ENCODE peak calls at places on chromosomes 11 and 22, in eight cellular contexts. C is AG04449, E is OCI-LY7, X is cardiac fibroblast, M is neural crest cell, B is fibroblast of lung, G is endothelial cell, W is thyroid gland. S is an unnamed sample.

GRCh38 chr11:44611687-44612437 is 46.4 kb downstream of the CD82 start:
- DNase-seq in E (peak), B (no peak), W (no peak), M (no peak), X (no peak), G (no peak), C (no peak), S (no peak)

GRCh38 chr11:47314992-47315391 is 37.5 kb downstream of the MYBPC3 start:
- DNase-seq in G (no peak), X (peak), W (no peak), M (no peak), B (no peak), E (no peak), C (no peak), S (no peak)

GRCh38 chr11:3044004-3044403 is 13.2 kb downstream of the CARS1 start:
- DNase-seq in E (no peak), M (no peak), X (no peak), B (no peak), C (no peak), W (no peak), G (no peak), S (no peak)

GRCh38 chr22:26624788-26625187 is 3.0 kb downstream of the CRYBA4 start:
- DNase-seq in W (no peak), G (no peak), X (no peak), C (no peak), M (no peak), E (no peak), B (no peak), S (no peak)

GRCh38 chr11:111694851-111695250 is 71.3 kb downstream of the PPP2R1B start:
- DNase-seq in M (peak), C (peak), E (peak), W (no peak), B (peak), G (no peak), X (peak), S (peak)

GRCh38 chr22:20423636-20424511 is 13.8 kb downstream of the SCARF2 start:
- DNase-seq in M (peak), X (no peak), B (no peak), C (no peak), E (no peak), G (no peak), W (no peak), S (no peak)

GRCh38 chr22:22085702-22086500 is 103.3 kb upstream of the TOP3B start:
- DNase-seq in G (no peak), B (no peak), C (no peak), X (peak), E (no peak), W (no peak), M (no peak), S (no peak)

GRCh38 chr22:23910496-23911190 is 16.5 kb downstream of the MIF start:
- DNase-seq in G (no peak), X (no peak), C (no peak), E (no peak), M (no peak), B (no peak), W (no peak), S (no peak)

GRCh38 chr11:118635237-118635591 is 27.8 kb downstream of the PHLDB1 start:
- DNase-seq in X (no peak), B (no peak), W (peak), C (no peak), E (no peak), G (no peak), M (no peak), S (peak)

GRCh38 chr11:62223095-62223494 is 14.6 kb downstream of the SCGB2A1 start:
- DNase-seq in C (no peak), W (no peak), B (no peak), X (peak), M (no peak), E (no peak), G (no peak), S (no peak)

GRCh38 chr11:76752321-76753175 is 30.6 kb upstream of the TSKU start:
- DNase-seq in M (no peak), B (peak), G (no peak), C (no peak), E (no peak), W (peak), X (peak), S (no peak)

GRCh38 chr22:21642584-21643448 is 714 bp downstream of the SDF2L1 start:
- DNase-seq in G (peak), M (peak), E (peak), B (peak), X (peak), W (peak), C (no peak), S (peak)

GRCh38 chr22:20099099-20099711 is 16.7 kb upstream of the RANBP1 start:
- DNase-seq in M (no peak), X (no peak), W (no peak), C (no peak), B (no peak), G (no peak), E (no peak), S (no peak)

GRCh38 chr11:67266424-67267187 is at the start of gene GRK2:
- DNase-seq in X (peak), B (no peak), E (peak), G (peak), M (no peak), W (peak), C (no peak), S (peak)

GRCh38 chr11:122656631-122657101 is 1.1 kb downstream of the UBASH3B start:
- DNase-seq in E (peak), X (peak), W (peak), M (peak), G (peak), C (no peak), B (peak), S (peak)
- TF ChIP-seq CTCF in E (peak), X (no peak), W (no peak), M (no peak), G (no peak), C (peak), B (no peak), S (no peak)

GRCh38 chr11:65743928-65744698 is 23.5 kb upstream of the RNASEH2C start:
- DNase-seq in X (peak), W (no peak), B (peak), E (peak), G (peak), C (no peak), M (peak), S (peak)
- TF ChIP-seq CTCF in X (peak), W (no peak), B (peak), E (no peak), G (no peak), C (peak), M (peak), S (no peak)

GRCh38 chr11:128505449-128506058 is 81.8 kb downstream of the ETS1 start:
- DNase-seq in M (no peak), E (no peak), G (no peak), B (no peak), W (no peak), X (peak), C (no peak), S (no peak)

GRCh38 chr11:128506999-128507591 is 80.3 kb downstream of the ETS1 start:
- DNase-seq in M (no peak), B (peak), E (no peak), C (peak), G (no peak), W (peak), X (peak), S (peak)

GRCh38 chr11:128507936-128508335 is 79.4 kb downstream of the ETS1 start:
- DNase-seq in G (no peak), B (no peak), M (no peak), C (no peak), E (no peak), W (no peak), X (no peak), S (no peak)

GRCh38 chr11:128504489-128504888 is 82.9 kb downstream of the ETS1 start:
- DNase-seq in E (no peak), C (no peak), G (no peak), M (no peak), W (no peak), B (no peak), X (peak), S (no peak)

GRCh38 chr11:128506384-128506783 is 81.0 kb downstream of the ETS1 start:
- DNase-seq in B (no peak), E (no peak), G (no peak), C (no peak), X (no peak), W (no peak), M (no peak), S (no peak)
- TF ChIP-seq CTCF in B (no peak), E (no peak), G (no peak), C (no peak), X (peak), W (no peak), M (no peak), S (no peak)

GRCh38 chr22:39962071-39962470 is 1.9 kb downstream of the TMA7B start:
- DNase-seq in M (no peak), W (no peak), E (no peak), B (no peak), G (no peak), X (no peak), C (no peak), S (no peak)

GRCh38 chr22:39958009-39958711 is 2.0 kb upstream of the TMA7B start:
- DNase-seq in E (no peak), W (no peak), C (no peak), G (no peak), B (no peak), M (no peak), X (no peak), S (no peak)

GRCh38 chr22:39960791-39961746 is 872 bp downstream of the TMA7B start:
- DNase-seq in G (no peak), M (no peak), C (peak), W (no peak), B (peak), E (no peak), X (peak), S (no peak)

GRCh38 chr22:39958916-39959639 is 1.1 kb upstream of the TMA7B start:
- DNase-seq in C (no peak), G (no peak), W (no peak), E (no peak), B (no peak), M (no peak), X (no peak), S (no peak)

DNA sequence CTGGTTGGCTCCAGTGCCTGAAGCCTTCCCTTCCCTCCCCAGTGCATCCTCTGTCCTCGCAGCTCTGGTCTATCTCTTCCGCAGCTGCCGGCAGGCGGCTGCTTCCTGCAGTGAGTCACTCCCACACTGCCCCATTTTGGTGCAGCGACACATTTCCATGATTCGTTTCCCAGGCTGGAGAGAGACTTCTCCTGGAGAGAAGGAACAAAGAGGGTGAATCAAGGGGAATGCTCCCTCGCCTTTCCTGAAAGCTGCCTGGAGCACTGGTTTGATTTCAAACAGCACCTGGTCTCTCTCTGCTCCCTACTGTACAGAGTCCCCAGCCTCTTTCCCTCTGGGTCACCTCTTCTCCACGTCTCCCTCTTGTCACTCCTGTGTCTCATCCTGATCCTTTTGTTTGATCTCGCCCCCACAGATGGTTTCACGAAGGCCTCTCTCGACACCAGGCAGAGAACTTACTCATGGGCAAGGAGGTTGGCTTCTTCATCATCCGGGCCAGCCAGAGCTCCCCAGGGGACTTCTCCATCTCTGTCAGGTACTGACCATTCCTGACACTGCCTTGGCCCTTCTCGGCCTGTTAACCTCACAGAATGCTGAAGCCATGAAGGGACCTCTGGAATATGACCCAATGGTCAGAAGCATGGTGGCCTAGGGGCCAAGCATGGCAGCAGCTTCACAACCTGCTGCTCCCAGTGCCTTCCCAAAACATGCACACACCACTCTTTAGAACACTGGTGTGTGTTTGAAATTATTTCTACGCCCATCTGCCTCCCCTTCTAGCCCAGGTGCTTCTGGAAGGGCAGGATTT is at the start of gene TMA7B:
- DNase-seq in M (no peak), B (peak), C (no peak), X (peak), G (peak), W (no peak), E (no peak), S (peak)
- TF ChIP-seq CTCF in M (peak), B (peak), C (peak), X (peak), G (no peak), W (no peak), E (no peak), S (peak)

GRCh38 chr22:32836286-32836859 is 34.9 kb downstream of the TIMP3 start:
- DNase-seq in M (no peak), G (no peak), X (peak), W (no peak), C (no peak), B (no peak), E (peak), S (no peak)
- TF ChIP-seq CTCF in M (peak), G (peak), X (peak), W (peak), C (peak), B (peak), E (peak), S (peak)

DNA sequence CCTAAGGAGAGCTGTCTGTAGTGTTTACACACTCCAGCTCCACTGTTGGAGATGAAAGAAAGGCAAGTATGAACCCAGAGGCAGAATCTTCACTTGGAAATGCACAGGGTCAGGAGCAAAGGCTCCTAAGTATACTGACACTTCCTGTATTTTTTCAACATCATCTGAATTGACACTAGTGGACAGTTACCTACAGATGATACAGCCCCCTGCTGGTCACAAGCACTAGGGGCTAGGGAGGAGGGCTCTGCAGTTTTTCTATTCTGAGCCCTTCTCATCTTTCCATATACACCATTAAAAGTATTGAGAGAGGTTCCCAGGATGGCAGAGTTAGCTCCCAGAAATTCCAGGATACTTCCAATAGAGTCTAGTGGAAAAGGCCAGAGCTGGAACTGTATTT is 290.3 kb upstream of the API5 start:
- DNase-seq in E (peak), W (peak), M (peak), C (no peak), B (no peak), X (no peak), G (peak), S (peak)
- TF ChIP-seq CTCF in E (peak), W (no peak), M (peak), C (no peak), B (no peak), X (no peak), G (peak), S (peak)

GRCh38 chr11:73235236-73235786 is 17.2 kb downstream of the P2RY2 start:
- DNase-seq in E (no peak), G (no peak), X (no peak), C (no peak), W (no peak), B (no peak), M (no peak), S (no peak)

GRCh38 chr11:73239111-73239521 is 21.0 kb downstream of the P2RY2 start:
- DNase-seq in E (no peak), G (no peak), W (no peak), C (no peak), X (no peak), B (no peak), M (no peak), S (no peak)

GRCh38 chr11:73236205-73236765 is 18.2 kb downstream of the P2RY2 start:
- DNase-seq in C (no peak), E (no peak), B (no peak), G (no peak), W (no peak), X (peak), M (no peak), S (no peak)

GRCh38 chr11:73237471-73238290 is 19.6 kb downstream of the P2RY2 start:
- DNase-seq in C (no peak), B (peak), M (no peak), E (no peak), X (peak), W (peak), G (no peak), S (no peak)

DNA sequence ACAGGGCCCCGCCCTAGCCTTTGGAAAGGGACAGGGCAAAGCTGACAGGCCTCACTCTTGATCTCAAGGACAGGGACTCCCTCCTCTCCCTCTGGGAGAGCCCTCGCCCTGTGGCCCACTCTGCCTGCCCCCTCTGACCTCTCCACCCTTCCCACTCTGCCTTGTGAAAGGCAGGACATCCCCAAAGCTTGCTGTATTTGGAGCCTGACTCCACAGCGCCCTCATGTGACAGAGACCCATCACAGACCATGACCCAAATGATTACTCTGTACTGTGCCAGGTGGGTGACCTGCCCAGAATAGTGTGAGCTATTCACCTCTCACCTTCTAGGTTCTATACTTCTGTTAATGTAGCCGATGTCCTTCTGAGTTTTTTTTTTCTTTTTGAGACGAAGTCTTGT is 18.8 kb downstream of the P2RY2 start:
- DNase-seq in W (peak), G (peak), M (peak), E (peak), C (no peak), B (peak), X (peak), S (peak)
- TF ChIP-seq CTCF in W (peak), G (peak), M (peak), E (peak), C (peak), B (peak), X (peak), S (peak)

DNA sequence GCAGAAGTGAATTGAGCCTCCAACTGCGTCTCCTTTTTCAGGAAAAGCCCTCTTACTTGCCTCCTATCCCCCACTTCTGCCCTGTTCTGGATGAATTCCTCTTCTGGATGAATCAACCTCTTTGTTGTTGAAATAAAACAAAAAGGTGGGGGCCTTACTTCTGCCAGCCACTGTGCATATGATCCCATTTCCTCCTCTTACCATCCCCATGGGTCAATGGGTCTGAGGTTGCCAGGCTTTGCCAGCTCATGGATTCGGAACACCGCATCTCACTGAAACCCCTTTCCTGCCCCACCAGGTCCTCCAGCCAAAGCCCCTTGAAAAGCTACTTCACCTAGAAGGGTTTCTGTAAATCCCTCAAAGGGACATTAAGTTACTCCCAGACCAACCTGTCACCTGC is 3.7 kb upstream of the CHST1 start:
- DNase-seq in G (no peak), W (peak), X (no peak), M (no peak), E (no peak), B (no peak), C (no peak), S (no peak)
- TF ChIP-seq CTCF in G (no peak), W (no peak), X (no peak), M (no peak), E (no peak), B (no peak), C (no peak), S (no peak)

DNA sequence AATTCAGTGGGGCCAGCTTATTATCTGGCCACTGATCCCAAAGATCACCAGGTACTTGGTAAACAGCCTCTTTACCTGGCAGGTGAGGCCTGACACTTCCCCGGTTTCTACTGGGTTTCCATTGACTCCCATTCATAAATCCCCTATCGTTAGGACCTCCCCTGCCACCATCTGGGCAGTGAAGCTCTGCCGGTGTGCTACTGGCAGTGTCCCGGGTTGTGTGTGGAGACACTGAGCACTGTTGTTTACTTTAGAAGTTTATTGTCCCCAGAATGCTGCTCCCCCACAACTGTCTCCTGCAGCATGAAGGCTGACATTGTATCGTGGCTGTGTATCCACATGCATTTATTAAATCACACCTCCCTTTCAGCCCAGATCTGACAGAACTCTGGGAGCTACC is 142.7 kb downstream of the WNT7B start:
- DNase-seq in E (no peak), M (no peak), G (no peak), W (no peak), B (no peak), C (no peak), X (no peak), S (no peak)
- TF ChIP-seq CTCF in E (no peak), M (no peak), G (no peak), W (no peak), B (no peak), C (no peak), X (no peak), S (no peak)

GRCh38 chr22:44091021-44091721 is 67.1 kb downstream of the PARVB start:
- DNase-seq in M (no peak), C (no peak), X (peak), G (peak), W (no peak), E (peak), B (no peak), S (no peak)
- TF ChIP-seq CTCF in M (peak), C (no peak), X (peak), G (peak), W (no peak), E (peak), B (peak), S (no peak)